ENCODE peak calls at places on chromosomes 1 and 21, in seven cellular contexts. One of them, this sample, is unnamed.

GRCh38 chr1:150563340-150564038 is 14.3 kb downstream of the ADAMTSL4 start:
- DNase-seq in GM23248: peak; percentile 60
- DNase-seq in stromal cell of bone marrow: no peak
- DNase-seq in M059J: peak; percentile 77
- DNase-seq in A549: no peak
- DNase-seq in GM06990: peak; percentile 61
- DNase-seq in aorta: peak; percentile 70
- DNase-seq in this sample: no peak

GRCh38 chr1:183633676-183634343 is 1.8 kb downstream of the ARPC5 start:
- DNase-seq in GM06990: peak; percentile 68
- DNase-seq in stromal cell of bone marrow: peak; percentile 71
- DNase-seq in A549: peak; percentile 61
- DNase-seq in GM23248: peak; percentile 84
- DNase-seq in aorta: no peak
- DNase-seq in M059J: peak; percentile 93
- DNase-seq in this sample: peak; percentile 59

GRCh38 chr1:221761354-221762002 is 19.6 kb upstream of the DUSP10 start:
- DNase-seq in GM23248: no peak
- DNase-seq in GM06990: peak; percentile 54
- DNase-seq in aorta: no peak
- DNase-seq in stromal cell of bone marrow: no peak
- DNase-seq in A549: no peak
- DNase-seq in M059J: no peak
- DNase-seq in this sample: no peak

GRCh38 chr1:85363526-85363925 is 87.1 kb upstream of the BCL10 start:
- DNase-seq in A549: no peak
- DNase-seq in aorta: no peak
- DNase-seq in GM06990: no peak
- DNase-seq in GM23248: peak; percentile 55
- DNase-seq in stromal cell of bone marrow: no peak
- DNase-seq in M059J: peak; percentile 54
- DNase-seq in this sample: no peak

GRCh38 chr1:226002667-226003501 is 3.7 kb upstream of the SDE2 start:
- DNase-seq in aorta: peak; percentile 79
- DNase-seq in GM06990: peak; percentile 31
- DNase-seq in GM23248: peak; percentile 90
- DNase-seq in stromal cell of bone marrow: no peak
- DNase-seq in M059J: peak; percentile 73
- DNase-seq in A549: peak; percentile 25
- DNase-seq in this sample: peak; percentile 31

GRCh38 chr1:7284839-7285435 is 486.2 kb upstream of the VAMP3 start:
- DNase-seq in M059J: peak; percentile 70
- DNase-seq in stromal cell of bone marrow: no peak
- DNase-seq in A549: no peak
- DNase-seq in aorta: no peak
- DNase-seq in GM06990: no peak
- DNase-seq in GM23248: no peak
- DNase-seq in this sample: no peak

GRCh38 chr1:41381691-41382530 is 20.7 kb downstream of the FOXO6 start:
- DNase-seq in GM06990: no peak
- DNase-seq in aorta: peak; percentile 78
- DNase-seq in GM23248: peak; percentile 65
- DNase-seq in stromal cell of bone marrow: no peak
- DNase-seq in M059J: peak; percentile 66
- DNase-seq in A549: peak; percentile 69
- DNase-seq in this sample: no peak

GRCh38 chr1:20727746-20728316 is 4.7 kb downstream of the SH2D5 start:
- DNase-seq in aorta: no peak
- DNase-seq in GM23248: no peak
- DNase-seq in GM06990: no peak
- DNase-seq in A549: no peak
- DNase-seq in stromal cell of bone marrow: no peak
- DNase-seq in M059J: no peak
- DNase-seq in this sample: no peak

GRCh38 chr1:43864111-43865045 is 69.2 kb upstream of the ARTN start:
- DNase-seq in GM06990: no peak
- DNase-seq in stromal cell of bone marrow: no peak
- DNase-seq in aorta: no peak
- DNase-seq in GM23248: no peak
- DNase-seq in A549: no peak
- DNase-seq in M059J: no peak
- DNase-seq in this sample: no peak

GRCh38 chr1:54199765-54200518 is at the start of the genes CYB5RL and MRPL37:
- DNase-seq in A549: peak; percentile 96
- DNase-seq in GM23248: peak; percentile 96
- DNase-seq in M059J: peak; percentile 98
- DNase-seq in stromal cell of bone marrow: peak; percentile 96
- DNase-seq in GM06990: peak; percentile 88
- DNase-seq in aorta: peak; percentile 91
- DNase-seq in this sample: peak; percentile 98

GRCh38 chr1:51301152-51301843 is 29.1 kb downstream of the TTC39A start:
- DNase-seq in M059J: peak; percentile 29
- DNase-seq in GM23248: no peak
- DNase-seq in aorta: no peak
- DNase-seq in A549: no peak
- DNase-seq in GM06990: no peak
- DNase-seq in stromal cell of bone marrow: no peak
- DNase-seq in this sample: no peak

GRCh38 chr1:86714159-86714558 is 9.8 kb downstream of the SH3GLB1 start:
- DNase-seq in A549: no peak
- DNase-seq in aorta: no peak
- DNase-seq in stromal cell of bone marrow: no peak
- DNase-seq in GM23248: peak; percentile 12
- DNase-seq in M059J: peak; percentile 17
- DNase-seq in GM06990: no peak
- DNase-seq in this sample: no peak

GRCh38 chr1:164363980-164364379 is 195.0 kb upstream of the PBX1 start:
- DNase-seq in aorta: no peak
- DNase-seq in stromal cell of bone marrow: no peak
- DNase-seq in A549: no peak
- DNase-seq in GM06990: no peak
- DNase-seq in GM23248: no peak
- DNase-seq in M059J: no peak
- DNase-seq in this sample: no peak

GRCh38 chr1:22641906-22642636 is 1.4 kb upstream of the C1QC start:
- DNase-seq in GM23248: peak; percentile 80
- DNase-seq in aorta: peak; percentile 89
- DNase-seq in A549: peak; percentile 66
- DNase-seq in stromal cell of bone marrow: peak; percentile 13
- DNase-seq in GM06990: peak; percentile 47
- DNase-seq in M059J: peak; percentile 50
- DNase-seq in this sample: peak; percentile 62

GRCh38 chr1:234912541-234913312 is 215.9 kb downstream of the TOMM20 start:
- DNase-seq in aorta: no peak
- DNase-seq in M059J: peak; percentile 63
- DNase-seq in GM06990: no peak
- DNase-seq in A549: no peak
- DNase-seq in GM23248: no peak
- DNase-seq in stromal cell of bone marrow: no peak
- DNase-seq in this sample: no peak

GRCh38 chr1:40665335-40666171 is at the start of gene RIMS3:
- DNase-seq in aorta: peak; percentile 87
- DNase-seq in GM23248: peak; percentile 81
- DNase-seq in GM06990: peak; percentile 83
- DNase-seq in A549: peak; percentile 60
- DNase-seq in stromal cell of bone marrow: peak; percentile 16
- DNase-seq in M059J: peak; percentile 53
- DNase-seq in this sample: peak; percentile 74

GRCh38 chr1:94325379-94326302 is 88.3 kb upstream of the ARHGAP29 start:
- DNase-seq in A549: peak; percentile 69
- DNase-seq in aorta: no peak
- DNase-seq in M059J: peak; percentile 99
- DNase-seq in stromal cell of bone marrow: peak; percentile 91
- DNase-seq in GM23248: peak; percentile 99
- DNase-seq in GM06990: no peak
- DNase-seq in this sample: peak; percentile 57

GRCh38 chr1:233668725-233669294 is 54.9 kb downstream of the KCNK1 start:
- DNase-seq in GM23248: peak; percentile 89
- DNase-seq in M059J: peak; percentile 92
- DNase-seq in aorta: no peak
- DNase-seq in GM06990: peak; percentile 48
- DNase-seq in stromal cell of bone marrow: peak; percentile 57
- DNase-seq in A549: peak; percentile 85
- DNase-seq in this sample: no peak

GRCh38 chr1:218459878-218460277 is 114.7 kb downstream of the TGFB2 start:
- DNase-seq in aorta: no peak
- DNase-seq in GM06990: no peak
- DNase-seq in GM23248: peak; percentile 89
- DNase-seq in M059J: peak; percentile 97
- DNase-seq in stromal cell of bone marrow: peak; percentile 79
- DNase-seq in A549: peak; percentile 78
- DNase-seq in this sample: peak; percentile 89

GRCh38 chr1:209565759-209566678 is 17.5 kb upstream of the CAMK1G start:
- DNase-seq in GM23248: peak; percentile 86
- DNase-seq in stromal cell of bone marrow: peak; percentile 71
- DNase-seq in M059J: peak; percentile 85
- DNase-seq in GM06990: no peak
- DNase-seq in aorta: peak; percentile 83
- DNase-seq in A549: peak; percentile 73
- DNase-seq in this sample: peak; percentile 78

GRCh38 chr1:109216662-109217061 is 2.9 kb downstream of the SARS1 start:
- DNase-seq in A549: no peak
- DNase-seq in M059J: no peak
- DNase-seq in GM06990: no peak
- DNase-seq in aorta: no peak
- DNase-seq in stromal cell of bone marrow: no peak
- DNase-seq in GM23248: no peak
- DNase-seq in this sample: no peak

GRCh38 chr21:38489283-38489677 is 9.0 kb downstream of the ERG start:
- DNase-seq in GM23248: no peak
- DNase-seq in GM06990: no peak
- DNase-seq in A549: no peak
- DNase-seq in M059J: no peak
- DNase-seq in aorta: no peak
- DNase-seq in stromal cell of bone marrow: no peak
- DNase-seq in this sample: no peak

GRCh38 chr1:171081220-171081993 is 9.3 kb upstream of the FMO3 start:
- DNase-seq in A549: no peak
- DNase-seq in M059J: peak; percentile 14
- DNase-seq in GM23248: peak; percentile 47
- DNase-seq in aorta: no peak
- DNase-seq in stromal cell of bone marrow: peak; percentile 49
- DNase-seq in GM06990: no peak
- DNase-seq in this sample: no peak

GRCh38 chr1:6001992-6002576 is 9.9 kb upstream of the NPHP4 start:
- DNase-seq in stromal cell of bone marrow: no peak
- DNase-seq in GM06990: no peak
- DNase-seq in M059J: peak; percentile 26
- DNase-seq in GM23248: no peak
- DNase-seq in aorta: peak; percentile 32
- DNase-seq in A549: no peak
- DNase-seq in this sample: no peak

GRCh38 chr1:90357980-90358379 is 359.1 kb downstream of the BARHL2 start:
- DNase-seq in aorta: no peak
- DNase-seq in A549: no peak
- DNase-seq in stromal cell of bone marrow: no peak
- DNase-seq in GM06990: peak; percentile 53
- DNase-seq in GM23248: no peak
- DNase-seq in M059J: peak; percentile 7
- DNase-seq in this sample: no peak

This sample was measured in HTR-8/SVneo.